ENCODE peak calls at places on chromosome 15, in nine cellular contexts. P, A, N, C, Z, V, F, O and W are unnamed samples.

GRCh38 chr15:28182216-28182615 is 83.1 kb upstream of the OCA2 start:
- DNase-seq in P (no peak), A (no peak), N (no peak), C (no peak), Z (no peak), V (no peak), F (peak; percentile 24), O (peak; percentile 78), W (no peak)

GRCh38 chr15:76345880-76346665 is 9.5 kb downstream of the ISL2 start:
- DNase-seq in P (no peak), A (no peak), N (no peak), C (no peak), Z (no peak), V (no peak), F (peak; percentile 16), O (peak; percentile 81), W (peak; percentile 48)

GRCh38 chr15:59372352-59373211 is at the start of gene MYO1E:
- DNase-seq in P (peak; percentile 83), A (peak; percentile 94), N (peak; percentile 98), C (peak; percentile 94), Z (peak; percentile 91), V (peak; percentile 94), F (peak; percentile 94), O (peak; percentile 92), W (peak; percentile 92)

GRCh38 chr15:70319466-70319865 is 221.7 kb upstream of the TLE3 start:
- DNase-seq in P (no peak), A (no peak), N (no peak), C (no peak), Z (no peak), V (no peak), F (no peak), O (no peak), W (no peak)

GRCh38 chr15:35003928-35004327 is 15.8 kb upstream of the ZNF770 start:
- DNase-seq in P (no peak), A (no peak), N (no peak), C (no peak), Z (no peak), V (no peak), F (no peak), O (no peak), W (no peak)

GRCh38 chr15:57476533-57476975 is 100.2 kb downstream of the CGNL1 start:
- DNase-seq in P (no peak), A (no peak), N (no peak), C (no peak), Z (no peak), V (no peak), F (no peak), O (no peak), W (no peak)

GRCh38 chr15:42171122-42171521 is 14.7 kb upstream of the PLA2G4F start:
- DNase-seq in P (no peak), A (no peak), N (no peak), C (no peak), Z (no peak), V (no peak), F (no peak), O (no peak), W (no peak)

GRCh38 chr15:57218826-57219576 is 157.3 kb upstream of the CGNL1 start:
- DNase-seq in P (no peak), A (no peak), N (peak; percentile 54), C (no peak), Z (no peak), V (no peak), F (no peak), O (no peak), W (no peak)

GRCh38 chr15:97672586-97672985 is 287.9 kb upstream of the ARRDC4 start:
- DNase-seq in P (no peak), A (no peak), N (no peak), C (no peak), Z (no peak), V (no peak), F (no peak), O (no peak), W (no peak)

GRCh38 chr15:52178765-52179164 is 12.4 kb downstream of the GNB5 start:
- DNase-seq in P (no peak), A (no peak), N (no peak), C (no peak), Z (no peak), V (no peak), F (peak; percentile 34), O (peak; percentile 16), W (no peak)

GRCh38 chr15:52180196-52180835 is 10.9 kb downstream of the GNB5 start:
- DNase-seq in P (no peak), A (no peak), N (no peak), C (no peak), Z (no peak), V (peak; percentile 24), F (no peak), O (peak; percentile 42), W (peak; percentile 61)

GRCh38 chr15:52180851-52181450 is 10.2 kb downstream of the GNB5 start:
- DNase-seq in P (no peak), A (no peak), N (no peak), C (no peak), Z (no peak), V (no peak), F (no peak), O (no peak), W (no peak)

GRCh38 chr15:52181938-52182780 is 9.0 kb downstream of the GNB5 start:
- DNase-seq in P (no peak), A (no peak), N (no peak), C (no peak), Z (no peak), V (no peak), F (no peak), O (no peak), W (no peak)

DNA sequence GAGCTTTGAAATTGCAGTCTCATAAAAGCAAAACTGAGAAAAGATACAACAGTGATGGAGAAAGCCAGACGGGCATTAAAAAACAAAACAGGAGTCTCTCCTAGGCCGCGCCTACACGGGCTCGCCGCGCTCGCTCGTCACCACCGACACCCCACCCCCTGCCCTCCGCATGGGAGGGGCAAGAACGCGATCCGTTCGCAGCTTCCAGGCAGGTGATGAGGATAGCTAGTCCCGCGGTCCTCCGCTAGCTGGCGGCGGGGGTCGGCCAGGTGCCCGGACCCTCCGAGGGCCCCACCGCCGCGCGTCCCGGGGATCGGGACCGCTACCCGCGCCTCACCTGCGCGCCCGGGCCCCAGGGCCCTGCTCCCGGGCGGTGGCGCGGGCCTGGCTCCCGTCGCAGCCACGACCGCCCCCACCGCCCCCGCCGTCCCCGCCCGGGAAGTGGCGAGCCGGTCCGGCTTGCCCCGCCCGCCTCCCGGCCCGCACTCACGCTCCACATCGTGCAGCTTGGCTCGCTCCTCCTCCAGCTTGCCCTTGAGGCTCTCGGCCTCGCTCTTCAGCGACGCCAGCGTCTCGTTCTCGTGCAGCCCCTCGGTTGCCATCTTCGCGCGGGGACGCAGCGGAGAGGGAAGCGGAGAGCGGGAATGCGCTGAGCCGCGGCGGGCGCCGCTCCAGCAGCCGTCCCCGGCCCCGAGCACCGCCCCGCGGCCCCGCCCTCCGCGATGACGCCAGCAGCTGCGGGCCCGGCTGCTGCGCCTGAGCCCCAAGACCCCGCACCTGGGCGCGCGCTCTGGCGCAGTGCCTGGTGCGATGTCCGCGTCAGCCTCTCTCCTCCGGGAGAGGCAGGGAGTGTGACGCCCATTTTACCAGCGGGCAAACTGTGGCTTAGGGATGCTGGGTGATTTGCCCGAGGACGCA is 11.7 kb downstream of the GNB5 start:
- DNase-seq in P (peak; percentile 81), A (peak; percentile 65), N (peak; percentile 90), C (peak; percentile 91), Z (peak; percentile 87), V (peak; percentile 78), F (peak; percentile 85), O (peak; percentile 90), W (peak; percentile 98)
- TF ChIP-seq POLR2A in P (peak; percentile 54), A (peak; percentile 62), N (peak; percentile 90), C (peak; percentile 73), Z (no peak), V (peak; percentile 9), F (peak; percentile 51), O (peak; percentile 41), W (peak; percentile 44)

GRCh38 chr15:37361621-37362020 is 261.3 kb upstream of the MEIS2 start:
- DNase-seq in P (no peak), A (no peak), N (no peak), C (no peak), Z (no peak), V (no peak), F (no peak), O (no peak), W (no peak)

GRCh38 chr15:37360724-37361123 is 260.4 kb upstream of the MEIS2 start:
- DNase-seq in P (no peak), A (no peak), N (no peak), C (no peak), Z (no peak), V (no peak), F (no peak), O (no peak), W (no peak)

GRCh38 chr15:37362414-37362813 is 262.1 kb upstream of the MEIS2 start:
- DNase-seq in P (no peak), A (no peak), N (no peak), C (no peak), Z (no peak), V (no peak), F (no peak), O (no peak), W (no peak)

DNA sequence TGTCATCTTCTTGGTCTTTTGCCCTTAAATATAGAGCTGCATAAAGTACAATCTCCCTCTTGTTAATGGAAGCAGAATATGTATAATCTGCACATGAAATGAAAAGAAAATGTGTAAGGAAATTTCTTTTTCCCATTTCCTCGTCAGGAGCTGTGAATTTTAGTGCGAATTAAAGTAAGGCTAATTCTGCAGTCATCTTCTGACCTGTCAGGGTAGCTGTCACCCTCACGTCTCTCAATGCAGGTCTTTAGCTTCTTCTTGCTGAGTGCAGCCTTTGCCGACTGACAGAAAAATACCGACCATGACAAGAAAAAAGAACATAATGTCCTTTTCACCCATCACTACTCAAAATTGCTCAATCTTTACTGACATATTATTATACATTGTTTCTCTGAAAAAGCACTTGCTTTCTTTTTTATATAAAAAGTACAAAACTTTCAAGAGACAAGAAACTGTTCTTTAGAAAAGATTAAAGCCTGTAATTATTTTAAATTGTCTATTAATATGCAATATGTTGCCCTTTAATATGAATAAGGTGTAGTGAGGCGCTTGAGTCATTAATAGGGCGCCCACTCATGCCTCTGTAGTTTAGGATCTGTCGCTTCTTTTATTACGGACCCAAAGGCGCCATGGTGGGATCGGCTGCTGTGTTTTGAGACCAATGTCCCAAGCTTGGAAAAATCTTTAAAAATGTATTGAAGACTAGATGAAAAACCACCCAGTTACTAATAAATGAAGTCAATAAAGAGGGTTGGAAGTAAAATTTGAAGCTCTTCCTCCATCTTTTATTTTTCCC is 259.3 kb upstream of the MEIS2 start:
- DNase-seq in P (no peak), A (no peak), N (no peak), C (no peak), Z (no peak), V (no peak), F (no peak), O (no peak), W (no peak)
- TF ChIP-seq CTCF in P (no peak), A (no peak), N (no peak), C (no peak), Z (no peak), V (no peak), F (no peak), O (no peak), W (no peak)

GRCh38 chr15:88465633-88466219 is 1.5 kb downstream of the MRPL46 start:
- DNase-seq in P (no peak), A (no peak), N (peak; percentile 31), C (peak; percentile 86), Z (no peak), V (no peak), F (no peak), O (no peak), W (peak; percentile 53)
- H3K4me3 ChIP-seq in P (no peak overlapping the region), A (peak overlapping the region; percentile 92), N (peak overlapping the region; percentile 73), C (peak overlapping the region; percentile 76), Z (peak overlapping the region; percentile 91), V (no peak overlapping the region), F (no peak overlapping the region), O (peak overlapping the region; percentile 99), W (no peak overlapping the region)

GRCh38 chr15:80866936-80867335 is 87.8 kb downstream of the CEMIP start:
- DNase-seq in P (no peak), A (no peak), N (no peak), C (no peak), Z (no peak), V (no peak), F (no peak), O (no peak), W (no peak)
- TF ChIP-seq POLR2A in P (no peak), A (no peak), N (no peak), C (no peak), Z (no peak), V (no peak), F (no peak), O (no peak), W (no peak)